ENCODE peak calls at places on chromosomes 11 and 22, in eight cellular contexts. Q is sigmoid colon; A is left colon; K is HL-60; O is immature natural killer cell; I is HT-29; B is ACHN; N is stimulated activated CD4-positive, alpha-beta T cell treated with anti-CD3 and anti-CD28 coated beads, Interleukin-2, amount 100 ng/mL, for 24 hours. F is an unnamed sample.
A peak's percentile ranks its signal among the peaks of the same experiment; 100 is the strongest.

GRCh38 chr11:11856638-11857037 is 14.9 kb downstream of the USP47 start:
- DNase-seq in Q (no peak), A (no peak), K (no peak), O (peak; percentile 51), I (no peak), B (no peak), N (no peak), F (no peak)

GRCh38 chr11:124872741-124873140 is 7.5 kb downstream of the ROBO3 start:
- DNase-seq in Q (peak; percentile 52), A (no peak), K (no peak), O (no peak), I (no peak), B (no peak), N (no peak), F (no peak)

GRCh38 chr11:3041699-3042098 is 15.5 kb downstream of the CARS1 start:
- DNase-seq in Q (no peak), A (no peak), K (no peak), O (no peak), I (no peak), B (no peak), N (no peak), F (no peak)

GRCh38 chr22:26399288-26399687 is 29.8 kb upstream of the ASPHD2 start:
- DNase-seq in Q (no peak), A (no peak), K (no peak), O (no peak), I (no peak), B (no peak), N (no peak), F (no peak)

GRCh38 chr11:61814958-61815789 is 1.6 kb downstream of the FADS1 start:
- DNase-seq in Q (peak; percentile 98), A (peak; percentile 89), K (peak; percentile 84), O (peak; percentile 50), I (peak; percentile 89), B (peak; percentile 95), N (peak; percentile 35), F (peak; percentile 98)

GRCh38 chr22:43999378-43999777 is 24.7 kb upstream of the PARVB start:
- DNase-seq in Q (no peak), A (no peak), K (no peak), O (no peak), I (no peak), B (no peak), N (no peak), F (no peak)

GRCh38 chr22:38415046-38415445 is 40.0 kb downstream of the KCNJ4 start:
- DNase-seq in Q (peak; percentile 55), A (no peak), K (no peak), O (no peak), I (no peak), B (no peak), N (no peak), F (no peak)

GRCh38 chr11:76190376-76190775 is 15.9 kb downstream of the WNT11 start:
- DNase-seq in Q (no peak), A (no peak), K (no peak), O (no peak), I (no peak), B (no peak), N (no peak), F (no peak)

GRCh38 chr22:17785185-17786184 is 11.2 kb upstream of the BID start:
- DNase-seq in Q (peak; percentile 81), A (peak; percentile 87), K (no peak), O (peak; percentile 68), I (peak; percentile 73), B (peak; percentile 44), N (peak; percentile 82), F (no peak)

GRCh38 chr11:86214710-86215109 is 29.8 kb upstream of the EED start:
- DNase-seq in Q (no peak), A (no peak), K (no peak), O (no peak), I (peak; percentile 58), B (no peak), N (peak; percentile 83), F (no peak)

GRCh38 chr11:83249972-83250593 is 36.1 kb downstream of the CCDC90B start:
- DNase-seq in Q (no peak), A (no peak), K (peak; percentile 8), O (peak; percentile 32), I (peak; percentile 55), B (peak; percentile 51), N (no peak), F (no peak)

GRCh38 chr22:30695351-30695762 is 683 bp downstream of the OSBP2 start:
- DNase-seq in Q (no peak), A (no peak), K (no peak), O (no peak), I (no peak), B (no peak), N (no peak), F (no peak)

GRCh38 chr22:43169310-43170130 is 17.4 kb downstream of the TTLL12 start:
- DNase-seq in Q (no peak), A (no peak), K (no peak), O (no peak), I (no peak), B (no peak), N (no peak), F (no peak)

GRCh38 chr22:25141994-25142620 is 57.6 kb upstream of the CRYBB3 start:
- DNase-seq in Q (peak; percentile 26), A (no peak), K (no peak), O (no peak), I (no peak), B (no peak), N (no peak), F (no peak)

GRCh38 chr11:118528511-118528910 is 1.2 kb downstream of the TTC36 start:
- DNase-seq in Q (no peak), A (no peak), K (no peak), O (no peak), I (no peak), B (no peak), N (no peak), F (no peak)

GRCh38 chr11:130486981-130487380 is 38.5 kb downstream of the ADAMTS15 start:
- DNase-seq in Q (no peak), A (no peak), K (no peak), O (no peak), I (no peak), B (no peak), N (no peak), F (no peak)

GRCh38 chr11:85132839-85133238 is 494.3 kb downstream of the DLG2 start:
- DNase-seq in Q (no peak), A (no peak), K (no peak), O (no peak), I (no peak), B (no peak), N (no peak), F (no peak)

GRCh38 chr11:120043323-120043945 is 94.5 kb downstream of the TRIM29 start:
- DNase-seq in Q (no peak), A (no peak), K (no peak), O (no peak), I (no peak), B (no peak), N (no peak), F (no peak)

GRCh38 chr11:76329084-76329648 is 51.8 kb downstream of the THAP12 start:
- DNase-seq in Q (no peak), A (no peak), K (no peak), O (no peak), I (no peak), B (no peak), N (no peak), F (no peak)

GRCh38 chr11:97364047-97364446 is 974.2 kb downstream of the JRKL start:
- DNase-seq in Q (no peak), A (no peak), K (no peak), O (no peak), I (no peak), B (no peak), N (no peak), F (no peak)

GRCh38 chr22:49400136-49400865 is 427.4 kb downstream of the BRD1 start:
- DNase-seq in Q (peak; percentile 56), A (no peak), K (no peak), O (no peak), I (no peak), B (no peak), N (no peak), F (peak; percentile 26)

GRCh38 chr11:70169136-70169535 is 34.0 kb upstream of the FADD start:
- DNase-seq in Q (no peak), A (no peak), K (no peak), O (no peak), I (no peak), B (no peak), N (no peak), F (no peak)

GRCh38 chr11:107505667-107506066 is 48.0 kb upstream of the CWF19L2 start:
- DNase-seq in Q (no peak), A (no peak), K (no peak), O (no peak), I (no peak), B (no peak), N (no peak), F (no peak)

GRCh38 chr22:17471901-17472566 is 91.3 kb upstream of the SLC25A18 start:
- DNase-seq in Q (no peak), A (no peak), K (no peak), O (no peak), I (no peak), B (no peak), N (no peak), F (no peak)

GRCh38 chr22:40499187-40499753 is 128.9 kb downstream of the SGSM3 start:
- DNase-seq in Q (no peak), A (no peak), K (no peak), O (no peak), I (peak; percentile 48), B (peak; percentile 90), N (no peak), F (peak; percentile 75)

GRCh38 chr11:126716456-126717083 is 284.0 kb downstream of the KIRREL3 start:
- DNase-seq in Q (no peak), A (peak; percentile 63), K (no peak), O (peak; percentile 19), I (peak; percentile 80), B (peak; percentile 48), N (peak; percentile 36), F (no peak)

GRCh38 chr11:39236916-39237315 is 2222.5 kb downstream of the LRRC4C start:
- DNase-seq in Q (no peak), A (no peak), K (no peak), O (no peak), I (no peak), B (no peak), N (no peak), F (no peak)

GRCh38 chr11:57426439-57426753 is 525 bp downstream of the SLC43A3 start:
- DNase-seq in Q (no peak), A (no peak), K (no peak), O (no peak), I (no peak), B (no peak), N (no peak), F (no peak)

GRCh38 chr11:66543263-66544107 is 2.4 kb downstream of the ZDHHC24 start:
- DNase-seq in Q (no peak), A (peak; percentile 62), K (no peak), O (peak; percentile 84), I (no peak), B (no peak), N (peak; percentile 39), F (no peak)